ENCODE peak calls at places on chromosomes 5 and 9, in five cellular contexts. Q is spleen, J is IMR-90, M is lower lobe of right lung, E is ovary. A is an unnamed sample.

GRCh38 chr9:5480919-5481743 is 29.2 kb upstream of the PDCD1LG2 start:
- DNase-seq in Q (no peak), J (no peak), M (no peak), E (no peak), A (no peak)

GRCh38 chr5:159821541-159821940 is 94.7 kb upstream of the ADRA1B start:
- DNase-seq in E (no peak), Q (no peak), M (no peak), J (no peak), A (no peak)

GRCh38 chr5:969421-969839 is 39.2 kb upstream of the NKD2 start:
- DNase-seq in E (no peak), Q (peak; percentile 39), J (peak; percentile 5), M (no peak), A (no peak)

GRCh38 chr5:51279983-51280382 is 103.3 kb upstream of the ISL1 start:
- DNase-seq in M (no peak), J (no peak), E (no peak), Q (no peak), A (no peak)

GRCh38 chr9:110691002-110691549 is 22.5 kb downstream of the MUSK start:
- DNase-seq in E (no peak), M (no peak), Q (no peak), J (peak; percentile 35), A (no peak)

GRCh38 chr5:9173281-9174048 is 372.4 kb downstream of the SEMA5A start:
- DNase-seq in Q (no peak), J (peak; percentile 66), M (no peak), E (no peak), A (no peak)

GRCh38 chr5:67211926-67212325 is 15.3 kb upstream of the CD180 start:
- DNase-seq in M (no peak), J (peak; percentile 87), Q (no peak), E (no peak), A (no peak)

GRCh38 chr5:15393146-15393545 is 106.8 kb upstream of the FBXL7 start:
- DNase-seq in M (no peak), E (no peak), Q (no peak), J (no peak), A (no peak)

GRCh38 chr9:96617439-96618185 is 2.0 kb downstream of the CDC14B start:
- DNase-seq in Q (no peak), J (no peak), M (no peak), E (no peak), A (no peak)
- H3K27me3 ChIP-seq in Q (peaks cover 10% of the 10 kb centered on the region), J (no peaks in the 10 kb centered on the region), M (peaks cover 7% of the 10 kb centered on the region), E (no peaks in the 10 kb centered on the region), A (no peaks in the 10 kb centered on the region)

DNA sequence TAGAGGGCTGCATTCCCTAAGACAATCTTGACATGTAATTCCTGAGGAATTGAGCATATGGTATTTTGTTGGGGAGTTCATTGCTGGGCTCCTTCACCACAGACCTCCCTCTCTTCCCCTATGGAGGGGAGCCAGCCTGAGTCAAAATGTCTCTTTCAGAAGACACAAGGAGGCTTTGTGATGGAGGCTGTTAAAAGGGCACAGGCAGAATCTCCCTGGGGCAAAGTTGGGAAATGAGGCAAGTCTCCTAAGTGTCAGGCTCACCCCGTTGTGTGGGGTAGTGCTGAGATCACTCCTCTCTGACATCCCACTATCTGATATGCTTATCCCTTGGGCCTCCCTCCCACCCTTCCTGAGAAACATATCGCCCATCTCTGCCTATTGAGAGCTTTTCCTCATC is 30.6 kb downstream of the GFRA3 start:
- DNase-seq in E (no peak), Q (no peak), J (no peak), M (no peak), A (no peak)
- H3K27me3 ChIP-seq in E (no peaks in the 10 kb centered on the region), Q (peaks cover 9% of the 10 kb centered on the region), J (peaks cover 50% of the 10 kb centered on the region), M (peaks cover 42% of the 10 kb centered on the region), A (peaks cover 42% of the 10 kb centered on the region)

DNA sequence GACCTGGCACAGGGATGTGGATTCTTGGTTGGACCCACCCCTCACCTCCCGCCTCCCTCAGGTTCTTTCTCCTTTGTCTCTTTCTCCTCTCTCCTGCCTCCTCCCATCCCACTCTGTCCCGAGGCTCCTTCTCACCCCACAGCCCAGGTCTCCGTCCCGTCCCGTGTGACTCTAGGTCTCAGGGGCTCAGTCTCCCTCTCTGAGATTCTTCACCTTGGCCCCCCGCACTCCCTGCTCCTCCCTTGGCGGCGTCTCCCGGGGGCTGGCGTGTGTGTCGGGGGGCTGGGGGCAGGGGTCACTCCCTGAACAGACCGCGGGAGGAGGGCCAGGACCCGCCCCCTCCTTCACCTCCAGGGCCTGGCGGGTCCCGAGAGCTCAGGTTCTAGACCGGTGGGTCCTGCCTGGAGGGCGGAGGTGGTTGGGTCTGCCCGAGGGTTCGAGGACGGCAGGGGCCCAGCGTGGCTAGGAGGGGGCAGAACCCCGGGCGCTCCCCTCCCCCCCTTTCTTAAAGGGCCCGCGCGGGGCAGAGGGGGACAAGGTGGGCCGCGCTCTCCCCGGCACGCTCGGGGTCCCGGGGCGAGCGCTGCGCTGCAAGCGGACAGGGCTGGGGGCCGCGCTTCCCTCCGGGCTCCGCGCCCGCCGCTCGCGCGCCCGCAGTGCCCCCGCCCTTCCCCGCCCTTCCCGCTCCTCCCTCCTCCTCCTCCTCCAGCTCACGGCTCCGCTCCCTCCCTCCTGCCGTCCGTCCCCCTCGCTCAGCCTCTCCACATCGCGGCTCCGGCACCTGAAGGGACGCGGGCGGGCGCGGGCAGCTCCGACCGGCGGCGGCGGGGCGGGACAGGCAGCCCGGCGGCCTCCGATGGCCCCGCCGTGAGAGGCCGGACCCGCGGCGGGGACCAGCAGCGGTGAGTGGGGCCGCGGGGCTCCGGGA is at the start of gene PSD2:
- DNase-seq in Q (peak; percentile 64), E (peak; percentile 61), J (no peak), M (no peak), A (no peak)
- H3K27me3 ChIP-seq in Q (peaks cover 21% of the 10 kb centered on the region), E (no peaks in the 10 kb centered on the region), J (peaks cover 77% of the 10 kb centered on the region), M (peaks cover 43% of the 10 kb centered on the region), A (peaks cover 54% of the 10 kb centered on the region)

GRCh38 chr5:10310073-10310779 is 2.5 kb upstream of the CMBL start:
- DNase-seq in E (peak; percentile 54), M (no peak), J (peak; percentile 59), Q (no peak), A (peak; percentile 96)
- H3K27me3 ChIP-seq in E (no peaks in the 10 kb centered on the region), M (no peaks in the 10 kb centered on the region), J (no peaks in the 10 kb centered on the region), Q (no peaks in the 10 kb centered on the region), A (no peaks in the 10 kb centered on the region)

GRCh38 chr9:77021289-77021927 is 2.0 kb downstream of the FOXB2 start:
- DNase-seq in Q (no peak), M (no peak), J (no peak), E (no peak), A (no peak)

GRCh38 chr9:77020438-77021264 is 1.2 kb downstream of the FOXB2 start:
- DNase-seq in J (no peak), E (no peak), M (no peak), Q (no peak), A (no peak)

GRCh38 chr9:77022783-77023440 is 3.5 kb downstream of the FOXB2 start:
- DNase-seq in Q (no peak), E (no peak), J (no peak), M (no peak), A (no peak)

GRCh38 chr9:77023726-77024125 is 4.3 kb downstream of the FOXB2 start:
- DNase-seq in M (no peak), E (no peak), J (no peak), Q (no peak), A (no peak)

DNA sequence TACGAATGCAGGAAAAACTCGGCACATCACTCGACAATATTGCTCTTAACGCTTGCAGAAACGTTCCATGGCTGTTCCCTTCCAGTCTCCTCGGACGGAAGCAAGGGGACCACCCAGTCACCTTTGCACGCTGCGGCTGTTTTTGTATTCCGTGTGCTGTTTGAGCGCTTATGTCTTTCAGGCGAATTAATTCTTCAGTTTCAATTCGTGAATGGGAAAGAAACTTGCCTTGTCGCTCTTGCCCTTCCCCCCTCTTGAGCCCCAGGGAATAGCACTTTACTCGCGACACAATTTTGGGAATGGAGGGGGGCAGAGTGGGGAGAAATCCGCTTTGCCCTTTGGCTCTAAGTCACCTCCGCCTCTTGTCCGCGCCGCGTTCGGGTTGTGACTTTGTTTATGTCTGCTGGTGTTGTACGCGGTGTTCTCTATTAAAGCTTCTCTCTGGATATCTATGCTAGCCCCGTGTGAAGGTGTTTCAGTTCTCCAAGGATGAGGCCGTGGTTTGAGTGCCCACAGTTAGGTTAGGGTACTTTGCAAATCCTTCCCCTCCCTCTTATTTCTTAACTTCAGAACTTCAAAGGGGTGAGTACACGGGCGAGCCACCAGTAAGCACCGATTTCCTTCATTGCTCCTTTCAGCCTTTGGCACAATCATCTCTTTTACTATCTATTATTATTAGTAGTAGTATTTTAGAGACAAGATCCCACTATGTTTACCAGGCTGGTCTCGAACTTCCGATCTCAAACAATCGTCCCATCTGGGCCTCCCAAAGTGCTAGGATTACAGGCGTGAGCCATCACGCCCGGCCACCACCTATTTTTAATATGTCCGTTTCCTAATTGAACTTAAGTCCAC is 2.7 kb downstream of the FOXB2 start:
- DNase-seq in J (no peak), M (no peak), Q (no peak), E (no peak), A (no peak)
- H3K27me3 ChIP-seq in J (peaks cover 80% of the 10 kb centered on the region), M (peaks cover 81% of the 10 kb centered on the region), Q (peaks cover 65% of the 10 kb centered on the region), E (no peaks in the 10 kb centered on the region), A (peaks cover 86% of the 10 kb centered on the region)

GRCh38 chr5:135534609-135535419 is 950 bp downstream of the NEUROG1 start:
- DNase-seq in Q (no peak), J (no peak), E (no peak), M (no peak), A (peak; percentile 60)
- H3K27me3 ChIP-seq in Q (peaks cover 28% of the 10 kb centered on the region), J (peaks cover 84% of the 10 kb centered on the region), E (peaks cover 2% of the 10 kb centered on the region), M (peaks cover 95% of the 10 kb centered on the region), A (peaks cover 48% of the 10 kb centered on the region)

GRCh38 chr5:121691478-121691877 is 160.2 kb upstream of the FTMT start:
- DNase-seq in E (no peak), J (no peak), Q (no peak), M (no peak), A (no peak)

GRCh38 chr5:121688126-121688525 is 163.6 kb upstream of the FTMT start:
- DNase-seq in Q (no peak), J (no peak), M (no peak), E (no peak), A (no peak)

GRCh38 chr5:121693864-121694263 is 157.8 kb upstream of the FTMT start:
- DNase-seq in Q (no peak), E (no peak), M (no peak), J (no peak), A (no peak)

GRCh38 chr5:121695307-121695706 is 156.4 kb upstream of the FTMT start:
- DNase-seq in E (no peak), M (no peak), Q (no peak), J (no peak), A (no peak)

DNA sequence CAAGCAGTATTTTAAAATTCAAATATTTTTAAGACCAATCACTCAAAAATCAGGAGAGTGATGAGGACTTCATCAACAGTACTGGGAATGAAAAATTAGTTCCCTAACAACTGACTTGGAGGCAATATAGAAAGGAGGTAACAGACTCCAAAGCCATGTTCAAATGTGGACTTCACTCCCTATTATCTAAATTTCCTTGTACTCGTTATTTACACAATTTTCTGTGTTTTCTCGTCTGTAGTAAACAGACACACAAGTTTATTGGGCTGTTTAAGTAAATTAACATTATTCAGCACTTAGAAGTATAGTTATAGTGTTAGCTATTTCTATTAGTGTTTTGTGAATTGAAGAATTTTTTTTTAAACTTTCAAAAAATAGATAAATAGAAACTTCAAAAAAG is 159.5 kb upstream of the FTMT start:
- DNase-seq in J (no peak), Q (no peak), M (no peak), E (no peak), A (no peak)
- H3K27me3 ChIP-seq in J (no peaks in the 10 kb centered on the region), Q (no peaks in the 10 kb centered on the region), M (no peaks in the 10 kb centered on the region), E (no peaks in the 10 kb centered on the region), A (peaks cover 3% of the 10 kb centered on the region)

A was measured in RWPE2.